ENCODE peak calls at places on chromosome 18, in four cellular contexts. V, T, Y and X are unnamed samples.

GRCh38 chr18:42275138-42275535 is 320.1 kb downstream of the PIK3C3 start:
- DNase-seq in T (no peak), Y (no peak), V (no peak), X (no peak)

GRCh38 chr18:74522635-74523548 is 11.4 kb upstream of the CNDP1 start:
- DNase-seq in V (no peak), Y (no peak), T (no peak), X (no peak)

GRCh38 chr18:26386421-26386820 is 160.2 kb downstream of the TAF4B start:
- DNase-seq in T (no peak), V (no peak), Y (no peak), X (no peak)

GRCh38 chr18:7878265-7879173 is 311.4 kb downstream of the PTPRM start:
- DNase-seq in V (no peak), Y (no peak), T (no peak), X (no peak)

GRCh38 chr18:37346048-37346447 is 219.6 kb downstream of the CELF4 start:
- DNase-seq in Y (no peak), T (no peak), V (no peak), X (no peak)

GRCh38 chr18:4528405-4528804 is 73.3 kb upstream of the DLGAP1 start:
- DNase-seq in T (no peak), Y (no peak), V (no peak), X (no peak)

GRCh38 chr18:39998332-39998731 is 1956.7 kb upstream of the PIK3C3 start:
- DNase-seq in T (no peak), Y (no peak), V (no peak), X (no peak)

GRCh38 chr18:80175451-80176235 is 66.6 kb downstream of the ADNP2 start:
- DNase-seq in V (no peak), Y (peak), T (no peak), X (no peak)

GRCh38 chr18:8990276-8991031 is 112.0 kb upstream of the NDUFV2 start:
- DNase-seq in V (no peak), T (no peak), Y (peak), X (no peak)

GRCh38 chr18:38579764-38580163 is 1014.2 kb upstream of the CELF4 start:
- DNase-seq in T (no peak), Y (no peak), V (no peak), X (no peak)

GRCh38 chr18:75984853-75985252 is 510.2 kb downstream of the ZNF516 start:
- DNase-seq in T (no peak), V (no peak), Y (no peak), X (no peak)

GRCh38 chr18:2303517-2304238 is 267.6 kb downstream of the METTL4 start:
- DNase-seq in T (no peak), V (no peak), Y (no peak), X (no peak)

GRCh38 chr18:44130365-44130942 is 550.2 kb upstream of the SETBP1 start:
- DNase-seq in V (no peak), T (peak), Y (no peak), X (peak)

GRCh38 chr18:55345103-55345950 is 242.7 kb downstream of the TCF4 start:
- DNase-seq in V (no peak), Y (no peak), T (no peak), X (no peak)

GRCh38 chr18:23307567-23308295 is 145.4 kb upstream of the RIOK3 start:
- DNase-seq in T (no peak), V (no peak), Y (no peak), X (no peak)

GRCh38 chr18:43620936-43621335 is 343.6 kb upstream of the SYT4 start:
- DNase-seq in Y (no peak), V (no peak), T (no peak), X (peak)

GRCh38 chr18:78495550-78495949 is 484.1 kb upstream of the SALL3 start:
- DNase-seq in T (no peak), V (no peak), Y (no peak), X (no peak)

GRCh38 chr18:74531043-74531442 is 3.3 kb upstream of the CNDP1 start:
- DNase-seq in T (no peak), Y (no peak), V (no peak), X (no peak)

GRCh38 chr18:35024965-35025364 is 16.2 kb upstream of the MAPRE2 start:
- DNase-seq in T (no peak), Y (peak), V (no peak), X (no peak)

GRCh38 chr18:77165489-77166415 is 33.2 kb upstream of the MBP start:
- DNase-seq in V (no peak), Y (no peak), T (no peak), X (no peak)

GRCh38 chr18:54807303-54807702 is 21.0 kb upstream of the RAB27B start:
- DNase-seq in T (no peak), V (no peak), Y (no peak), X (no peak)

GRCh38 chr18:57965246-57965645 is 78.8 kb upstream of the NEDD4L start:
- DNase-seq in Y (no peak), T (no peak), V (no peak), X (no peak)

GRCh38 chr18:68841301-68841700 is 43.4 kb downstream of the CCDC102B start:
- DNase-seq in V (no peak), Y (no peak), T (no peak), X (no peak)

GRCh38 chr18:31591628-31592027 is at the start of gene TTR:
- DNase-seq in T (no peak), V (no peak), Y (no peak), X (no peak)

GRCh38 chr18:44568343-44568742 is 112.3 kb upstream of the SETBP1 start:
- DNase-seq in V (no peak), Y (no peak), T (no peak), X (no peak)

GRCh38 chr18:9753863-9754262 is 45.8 kb downstream of the RAB31 start:
- DNase-seq in V (no peak), T (no peak), Y (no peak), X (no peak)